ENCODE peak calls at places on chromosome 4, in ten cellular contexts. F is Peyer's patch; K is germinal center; E is NCI-H69; D is EL; C is stomach; G is endothelial cell; A is activated T-helper 2 cell treated with anti-CD3 and anti-CD28 coated beads, Interferon-gamma antibody, Interleukin-2, Interleukin-4, amounts not matched to agents 10 μg/mL and 5 μg/mL and 100 μg/mL, durations not matched to agents 14 hours and 24 hours and 36 hours; S is HFFc6; M is GM23338. J is an unnamed sample.

GRCh38 chr4:157312702-157313101 is 92.2 kb downstream of the GRIA2 start:
- DNase-seq in F (no peak), K (no peak), E (no peak), D (no peak), C (no peak), G (no peak), A (no peak), S (no peak), M (no peak), J (no peak)

GRCh38 chr4:165810726-165811125 is 62.3 kb upstream of the TLL1 start:
- DNase-seq in F (no peak), K (no peak), E (no peak), D (peak), C (no peak), G (no peak), A (no peak), S (no peak), M (no peak), J (no peak)

GRCh38 chr4:89158884-89159503 is 47.7 kb downstream of the TIGD2 start:
- DNase-seq in F (no peak), K (peak), E (peak), D (peak), C (no peak), G (peak), A (no peak), S (peak), M (peak), J (no peak)

GRCh38 chr4:153773236-153773690 is 13.4 kb upstream of the RNF175 start:
- DNase-seq in F (no peak), K (no peak), E (peak), D (no peak), C (no peak), G (no peak), A (no peak), S (no peak), M (peak), J (no peak)

GRCh38 chr4:128718793-128719192 is 90.7 kb upstream of the JADE1 start:
- DNase-seq in F (no peak), K (no peak), E (no peak), D (peak), C (no peak), G (no peak), A (no peak), S (peak), M (no peak), J (no peak)

GRCh38 chr4:91963489-91963888 is 340.3 kb upstream of the GRID2 start:
- DNase-seq in F (no peak), K (no peak), E (no peak), D (no peak), C (no peak), G (no peak), A (no peak), S (no peak), M (no peak), J (no peak)

GRCh38 chr4:7416745-7417432 is 17.8 kb downstream of the PSAPL1 start:
- DNase-seq in F (no peak), K (no peak), E (no peak), D (no peak), C (peak), G (no peak), A (no peak), S (no peak), M (no peak), J (peak)

GRCh38 chr4:172871381-172871780 is 297.2 kb upstream of the GALNT7 start:
- DNase-seq in F (no peak), K (no peak), E (peak), D (no peak), C (no peak), G (no peak), A (no peak), S (no peak), M (peak), J (no peak)

J was measured in type B pancreatic cell.